ENCODE peak calls at places on chromosomes 13 and 19, in nine cellular contexts. F, G, L, M, H, D, A, V and C are unnamed samples. For H3K27me3, H3K36me3 and H3K4me1, the result is how much of the 10 kb centered on the place peaks cover.

GRCh38 chr13:79398169-79398568 is 7.9 kb downstream of the RBM26 start:
- DNase-seq in F (no peak), G (no peak), L (no peak), M (no peak), H (no peak), D (no peak), A (no peak), V (no peak), C (no peak)

GRCh38 chr19:461664-462551 is 1.1 kb upstream of the SHC2 start:
- DNase-seq in F (peak), G (no peak), L (peak), M (no peak), H (no peak), D (peak), A (no peak), V (no peak), C (peak)

GRCh38 chr13:75881109-75881775 is 245.1 kb downstream of the LMO7 start:
- DNase-seq in F (no peak), G (no peak), L (no peak), M (no peak), H (no peak), D (no peak), A (no peak), V (no peak), C (no peak)

GRCh38 chr13:94968040-94968756 is 255.9 kb upstream of the SOX21 start:
- DNase-seq in F (no peak), G (no peak), L (peak), M (no peak), H (peak), D (peak), A (no peak), V (no peak), C (peak)

GRCh38 chr13:25963681-25964080 is 88.1 kb downstream of the SHISA2 start:
- DNase-seq in F (peak), G (no peak), L (no peak), M (no peak), H (peak), D (no peak), A (no peak), V (no peak), C (no peak)

GRCh38 chr19:7408251-7408650 is 59.5 kb downstream of the ARHGEF18 start:
- DNase-seq in F (no peak), G (no peak), L (no peak), M (no peak), H (no peak), D (no peak), A (no peak), V (no peak), C (no peak)

GRCh38 chr13:99565478-99566124 is 64.3 kb downstream of the TM9SF2 start:
- DNase-seq in F (no peak), G (no peak), L (peak), M (no peak), H (no peak), D (no peak), A (no peak), V (no peak), C (no peak)

GRCh38 chr19:10946964-10947657 is 13.7 kb upstream of the SMARCA4 start:
- DNase-seq in F (no peak), G (peak), L (no peak), M (no peak), H (peak), D (no peak), A (no peak), V (no peak), C (no peak)

GRCh38 chr19:56538254-56538760 is 441 bp upstream of the ZFP28 start:
- DNase-seq in F (peak), G (no peak), L (peak), M (peak), H (peak), D (peak), A (peak), V (peak), C (peak)

GRCh38 chr13:75726313-75726712 is 90.2 kb downstream of the LMO7 start:
- DNase-seq in F (no peak), G (no peak), L (no peak), M (no peak), H (no peak), D (no peak), A (no peak), V (no peak), C (no peak)

GRCh38 chr19:9953802-9954542 is 17.7 kb upstream of the OLFM2 start:
- DNase-seq in F (no peak), G (no peak), L (no peak), M (no peak), H (no peak), D (no peak), A (no peak), V (no peak), C (no peak)

GRCh38 chr13:21826214-21827015 is 155.5 kb downstream of the FGF9 start:
- DNase-seq in F (no peak), G (no peak), L (peak), M (no peak), H (no peak), D (no peak), A (no peak), V (no peak), C (no peak)

GRCh38 chr19:5993516-5994406 is 15.8 kb upstream of the RANBP3 start:
- DNase-seq in F (peak), G (no peak), L (no peak), M (peak), H (peak), D (peak), A (no peak), V (no peak), C (no peak)

GRCh38 chr19:54473983-54474382 is 887 bp upstream of the CDC42EP5 start:
- DNase-seq in F (no peak), G (no peak), L (no peak), M (no peak), H (no peak), D (no peak), A (no peak), V (no peak), C (no peak)

GRCh38 chr19:47272448-47273312 is 2.0 kb upstream of the INAFM1 start:
- DNase-seq in F (peak), G (peak), L (peak), M (peak), H (no peak), D (no peak), A (no peak), V (peak), C (peak)

GRCh38 chr19:32971012-32971595 is 654 bp downstream of the CEP89 start:
- DNase-seq in F (no peak), G (no peak), L (no peak), M (no peak), H (no peak), D (no peak), A (no peak), V (no peak), C (no peak)

GRCh38 chr13:49110122-49110831 is 109.9 kb upstream of the MLNR start:
- DNase-seq in F (peak), G (peak), L (peak), M (peak), H (peak), D (peak), A (peak), V (peak), C (peak)

GRCh38 chr13:73794755-73795154 is 339.4 kb downstream of the KLF12 start:
- DNase-seq in F (no peak), G (no peak), L (no peak), M (no peak), H (no peak), D (no peak), A (no peak), V (no peak), C (no peak)

GRCh38 chr13:44331912-44332840 is 41.4 kb upstream of the SERP2 start:
- DNase-seq in F (peak), G (no peak), L (no peak), M (no peak), H (peak), D (peak), A (no peak), V (peak), C (peak)

GRCh38 chr13:78029891-78030290 is 111.3 kb upstream of the EDNRB start:
- DNase-seq in F (no peak), G (no peak), L (no peak), M (no peak), H (no peak), D (no peak), A (no peak), V (no peak), C (no peak)

GRCh38 chr19:31372245-31372781 is 23.1 kb upstream of the TSHZ3 start:
- DNase-seq in F (no peak), G (no peak), L (no peak), M (no peak), H (no peak), D (no peak), A (no peak), V (no peak), C (no peak)

GRCh38 chr13:90084684-90085290 is 1262.7 kb upstream of the MIR17HG start:
- DNase-seq in F (no peak), G (no peak), L (no peak), M (no peak), H (peak), D (no peak), A (no peak), V (no peak), C (no peak)

GRCh38 chr19:7759156-7759555 is 3.9 kb upstream of the CLEC4M start:
- DNase-seq in F (no peak), G (no peak), L (no peak), M (no peak), H (no peak), D (no peak), A (no peak), V (no peak), C (no peak)

GRCh38 chr19:9531933-9532332 is 6.5 kb downstream of the ZNF426 start:
- DNase-seq in F (peak), G (no peak), L (no peak), M (no peak), H (no peak), D (no peak), A (no peak), V (no peak), C (no peak)

GRCh38 chr13:33678906-33679657 is 138.9 kb upstream of the RFC3 start:
- DNase-seq in F (peak), G (peak), L (peak), M (peak), H (peak), D (peak), A (peak), V (peak), C (peak)

DNA sequence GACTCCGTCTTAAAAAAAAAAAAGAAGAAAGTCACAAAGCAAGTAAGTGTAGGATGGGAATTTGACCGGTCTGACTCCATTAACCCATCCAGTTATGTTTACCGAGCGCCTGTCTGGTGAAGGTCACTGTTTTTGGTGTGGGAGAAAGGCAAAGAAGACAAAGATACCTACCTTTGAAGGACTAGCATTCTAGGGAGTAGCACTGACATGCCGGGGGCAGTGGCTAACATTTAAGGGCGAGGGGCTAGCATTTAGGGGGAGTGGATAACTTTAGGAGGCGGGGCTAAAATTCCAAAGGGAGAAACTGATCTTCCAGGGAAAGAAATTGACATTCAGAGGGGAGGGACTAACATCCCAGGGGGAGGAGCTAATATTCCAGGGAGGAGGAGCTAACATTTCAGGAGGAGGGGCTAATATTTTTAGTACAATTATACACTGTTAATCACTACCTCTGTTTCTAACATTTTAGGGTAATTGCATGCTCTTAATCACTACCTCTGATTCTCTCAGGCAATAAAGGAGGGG is 8.7 kb downstream of the GPR32 start:
- DNase-seq in F (no peak), G (no peak), L (no peak), M (no peak), H (no peak), D (no peak), A (no peak), V (no peak), C (no peak)
- H3K27me3 ChIP-seq in F (half or more), G (under half), L (under half), M (half or more), H (half or more), D (half or more), A (under half), V (under half), C (under half)

GRCh38 chr19:4035582-4035981 is 28.0 kb downstream of the PIAS4 start:
- DNase-seq in F (no peak), G (no peak), L (no peak), M (no peak), H (no peak), D (no peak), A (no peak), V (no peak), C (no peak)

GRCh38 chr19:4036576-4037300 is 29.2 kb downstream of the PIAS4 start:
- DNase-seq in F (no peak), G (no peak), L (no peak), M (no peak), H (no peak), D (no peak), A (no peak), V (no peak), C (no peak)

GRCh38 chr19:4034048-4035017 is 26.8 kb downstream of the PIAS4 start:
- DNase-seq in F (no peak), G (no peak), L (no peak), M (no peak), H (no peak), D (no peak), A (no peak), V (no peak), C (no peak)

GRCh38 chr19:4033028-4033956 is 25.8 kb downstream of the PIAS4 start:
- DNase-seq in F (no peak), G (no peak), L (no peak), M (no peak), H (no peak), D (no peak), A (no peak), V (no peak), C (no peak)

GRCh38 chr19:4035018-4035566 is 27.6 kb downstream of the PIAS4 start:
- DNase-seq in F (no peak), G (no peak), L (no peak), M (no peak), H (no peak), D (no peak), A (no peak), V (no peak), C (no peak)
- H3K36me3 ChIP-seq in F (under half), G (under half), L (under half), M (half or more), H (under half), D (half or more), A (under half), V (under half), C (under half)

GRCh38 chr13:46173656-46174055 is 8.3 kb downstream of the LCP1 start:
- DNase-seq in F (no peak), G (no peak), L (no peak), M (no peak), H (no peak), D (no peak), A (no peak), V (no peak), C (no peak)

GRCh38 chr13:46171223-46171622 is 10.8 kb downstream of the LCP1 start:
- DNase-seq in F (no peak), G (no peak), L (no peak), M (no peak), H (no peak), D (no peak), A (no peak), V (no peak), C (no peak)

GRCh38 chr13:46171739-46172138 is 10.2 kb downstream of the LCP1 start:
- DNase-seq in F (no peak), G (no peak), L (no peak), M (no peak), H (no peak), D (no peak), A (no peak), V (no peak), C (no peak)

GRCh38 chr13:46170687-46171086 is 11.3 kb downstream of the LCP1 start:
- DNase-seq in F (no peak), G (peak), L (peak), M (no peak), H (peak), D (no peak), A (no peak), V (no peak), C (no peak)

DNA sequence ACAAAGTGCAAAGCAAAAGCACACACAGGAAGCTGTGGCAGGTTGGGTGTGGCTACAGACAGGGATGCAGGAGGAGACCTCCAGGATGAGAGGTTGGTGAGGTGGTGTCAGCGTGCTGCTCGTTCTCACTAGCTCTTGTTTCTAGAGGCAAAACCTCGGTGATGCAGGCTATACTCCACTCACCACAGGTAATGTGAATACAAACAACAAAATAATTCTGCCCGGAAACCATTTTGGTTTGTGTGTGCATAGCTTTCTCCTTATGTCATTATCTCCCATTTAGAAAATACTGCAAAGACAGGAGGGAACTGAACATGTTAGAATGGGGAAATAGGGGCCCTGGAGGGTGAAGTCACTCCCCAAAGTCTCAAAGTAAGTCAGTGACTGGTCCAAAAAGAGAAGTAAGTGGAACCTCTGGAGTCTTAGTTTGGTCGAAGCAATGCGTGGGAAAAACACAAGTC is 9.4 kb downstream of the LCP1 start:
- DNase-seq in F (no peak), G (peak), L (peak), M (no peak), H (no peak), D (no peak), A (peak), V (no peak), C (no peak)
- H3K4me1 ChIP-seq in F (under half), G (half or more), L (under half), M (half or more), H (under half), D (under half), A (half or more), V (under half), C (under half)

GRCh38 chr13:19123502-19123901 is 58.1 kb downstream of the TUBA3C start:
- DNase-seq in F (no peak), G (no peak), L (no peak), M (no peak), H (no peak), D (no peak), A (no peak), V (no peak), C (no peak)

DNA sequence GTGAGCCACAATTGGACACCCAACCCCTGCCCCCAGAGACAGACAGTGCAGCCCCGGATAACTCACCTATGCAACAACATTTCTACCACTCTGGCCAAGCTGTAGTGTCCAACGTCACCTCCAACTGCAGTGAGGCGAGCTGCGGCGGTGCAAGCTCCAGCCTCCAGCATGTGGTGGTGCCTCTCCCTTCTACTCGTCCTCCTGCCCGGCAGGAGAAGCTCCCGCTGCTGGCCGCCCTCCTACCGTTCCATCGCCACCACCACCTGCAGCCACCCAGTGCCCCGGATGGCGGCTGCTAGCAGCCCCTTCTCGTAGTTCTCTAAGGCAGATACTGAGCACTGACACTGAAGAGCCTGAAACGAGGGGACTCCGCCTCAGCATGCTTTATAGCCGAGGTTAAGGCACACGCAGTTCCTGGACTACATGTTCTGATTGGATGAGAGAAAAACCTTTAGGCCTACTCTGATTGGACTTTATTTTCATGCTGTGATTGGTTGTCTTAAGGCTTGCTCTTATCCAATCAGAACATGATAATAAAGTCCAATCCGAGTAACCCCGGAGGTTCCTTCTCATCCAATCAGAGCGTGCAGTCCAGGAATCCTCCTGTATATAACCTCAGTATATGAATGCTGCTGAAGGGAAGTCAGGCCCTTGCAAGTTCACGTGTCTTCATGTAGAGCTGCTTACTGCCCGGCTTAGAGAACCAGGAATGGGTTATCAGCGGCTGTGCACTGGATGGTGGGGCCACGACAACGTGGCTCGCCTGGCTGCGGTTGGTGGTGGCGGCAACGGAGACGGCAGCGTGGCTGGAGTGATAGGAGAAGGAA is 63.5 kb downstream of the TUBA3C start:
- DNase-seq in F (no peak), G (no peak), L (no peak), M (no peak), H (no peak), D (no peak), A (no peak), V (no peak), C (no peak)
- H3K27me3 ChIP-seq in F (under half), G (under half), L (under half), M (under half), H (under half), D (under half), A (under half), V (under half), C (under half)

GRCh38 chr13:45974500-45974899 is 78.0 kb downstream of the ZC3H13 start:
- DNase-seq in F (peak), G (no peak), L (no peak), M (no peak), H (no peak), D (no peak), A (no peak), V (no peak), C (no peak)
- H3K36me3 ChIP-seq in F (under half), G (half or more), L (under half), M (half or more), H (under half), D (half or more), A (under half), V (under half), C (under half)

GRCh38 chr19:3554254-3555083 is 2.9 kb downstream of the MFSD12 start:
- DNase-seq in F (no peak), G (no peak), L (no peak), M (no peak), H (no peak), D (no peak), A (peak), V (no peak), C (no peak)

GRCh38 chr19:3555653-3556422 is 1.5 kb downstream of the MFSD12 start:
- DNase-seq in F (no peak), G (no peak), L (no peak), M (peak), H (no peak), D (no peak), A (no peak), V (no peak), C (no peak)

GRCh38 chr19:3557461-3558248 is at the start of gene MFSD12:
- DNase-seq in F (peak), G (peak), L (peak), M (peak), H (peak), D (peak), A (peak), V (peak), C (peak)

GRCh38 chr19:3556423-3556977 is 886 bp downstream of the MFSD12 start:
- DNase-seq in F (no peak), G (no peak), L (no peak), M (no peak), H (no peak), D (no peak), A (no peak), V (no peak), C (no peak)

DNA sequence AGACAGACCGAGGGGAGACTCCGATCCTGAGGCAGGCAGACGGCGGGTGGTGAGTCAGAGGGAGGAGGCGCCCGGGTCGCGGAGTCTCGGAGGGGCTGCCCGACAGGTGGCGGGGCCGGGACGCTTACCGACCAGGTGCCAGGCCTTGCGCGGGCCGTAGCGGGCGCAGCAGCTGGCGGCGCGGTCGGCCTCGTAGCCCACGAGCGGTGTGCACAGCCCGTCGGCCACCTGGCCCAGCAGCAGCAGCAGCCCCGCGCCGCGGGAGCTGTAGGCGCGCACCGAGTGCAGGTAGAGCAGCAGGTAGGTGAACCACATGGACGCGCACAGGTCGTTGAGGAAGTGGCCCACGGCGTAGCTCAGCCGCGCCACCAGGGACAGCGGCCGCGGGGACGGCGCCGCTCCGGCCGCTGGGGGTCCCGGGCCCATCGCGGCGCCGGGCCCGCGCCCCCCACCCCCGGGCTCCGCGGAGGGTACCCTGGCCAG is 367 bp downstream of the MFSD12 start:
- DNase-seq in F (peak), G (peak), L (peak), M (peak), H (peak), D (no peak), A (peak), V (peak), C (peak)
- H3K4me1 ChIP-seq in F (under half), G (half or more), L (under half), M (under half), H (under half), D (half or more), A (under half), V (under half), C (under half)